ENCODE peak calls at places on chromosomes 12 and 14, in nine cellular contexts. Q is A549, D is endodermal cell, L is fibroblast of lung, V is GM23338, C is colonic mucosa, F is AG04450, E is lower lobe of right lung, Z is left ventricle myocardium inferior. W is an unnamed sample.

GRCh38 chr12:2284321-2284813 is 231.6 kb downstream of the CACNA1C start:
- DNase-seq in Q (no peak), D (no peak), L (peak), V (no peak), C (no peak), F (no peak), E (no peak), Z (no peak), W (no peak)

GRCh38 chr12:89947437-89948265 is 239.0 kb upstream of the ATP2B1 start:
- DNase-seq in Q (peak), D (peak), L (peak), V (peak), C (no peak), F (peak), E (no peak), Z (no peak), W (no peak)

GRCh38 chr12:56931474-56931978 is 2.7 kb downstream of the SDR9C7 start:
- DNase-seq in Q (no peak), D (no peak), L (peak), V (peak), C (peak), F (peak), E (no peak), Z (no peak), W (no peak)

GRCh38 chr12:14678547-14678946 is 17.9 kb downstream of the GUCY2C start:
- DNase-seq in Q (no peak), D (no peak), L (no peak), V (no peak), C (no peak), F (no peak), E (no peak), Z (no peak), W (no peak)

GRCh38 chr14:68124885-68125731 is 305.5 kb downstream of the RAD51B start:
- DNase-seq in Q (peak), D (no peak), L (no peak), V (no peak), C (no peak), F (no peak), E (no peak), Z (no peak), W (no peak)

GRCh38 chr12:102958073-102958829 is 777 bp downstream of the ASCL1 start:
- DNase-seq in Q (peak), D (peak), L (peak), V (peak), C (no peak), F (no peak), E (no peak), Z (no peak), W (no peak)

GRCh38 chr14:92678766-92679165 is 69.7 kb downstream of the LGMN start:
- DNase-seq in Q (no peak), D (no peak), L (no peak), V (no peak), C (no peak), F (no peak), E (no peak), Z (no peak), W (no peak)

GRCh38 chr14:71985538-71986234 is 53.5 kb downstream of the RGS6 start:
- DNase-seq in Q (no peak), D (no peak), L (no peak), V (no peak), C (no peak), F (no peak), E (no peak), Z (no peak), W (no peak)

GRCh38 chr14:59251811-59252771 is 63.6 kb downstream of the DAAM1 start:
- DNase-seq in Q (no peak), D (no peak), L (no peak), V (peak), C (no peak), F (no peak), E (no peak), Z (no peak), W (no peak)

GRCh38 chr12:47111854-47112253 is 32.1 kb upstream of the AMIGO2 start:
- DNase-seq in Q (no peak), D (no peak), L (no peak), V (no peak), C (no peak), F (no peak), E (no peak), Z (no peak), W (no peak)

GRCh38 chr14:104554088-104554607 is 25.4 kb upstream of the C14orf180 start:
- DNase-seq in Q (no peak), D (peak), L (no peak), V (no peak), C (no peak), F (no peak), E (peak), Z (peak), W (no peak)

GRCh38 chr12:18723752-18724151 is 14.1 kb downstream of the PLCZ1 start:
- DNase-seq in Q (peak), D (no peak), L (peak), V (no peak), C (no peak), F (peak), E (no peak), Z (no peak), W (no peak)

GRCh38 chr14:50936882-50937281 is 7.4 kb downstream of the PYGL start:
- DNase-seq in Q (no peak), D (no peak), L (no peak), V (no peak), C (no peak), F (no peak), E (no peak), Z (no peak), W (no peak)

GRCh38 chr14:102688290-102688689 is 89.0 kb upstream of the TRAF3 start:
- DNase-seq in Q (no peak), D (no peak), L (no peak), V (no peak), C (no peak), F (no peak), E (no peak), Z (no peak), W (no peak)

GRCh38 chr14:50403433-50403832 is 6.8 kb upstream of the CDKL1 start:
- DNase-seq in Q (no peak), D (no peak), L (peak), V (no peak), C (no peak), F (peak), E (no peak), Z (no peak), W (no peak)

GRCh38 chr14:72726444-72726843 is 167.5 kb downstream of the DPF3 start:
- DNase-seq in Q (no peak), D (no peak), L (peak), V (no peak), C (no peak), F (no peak), E (no peak), Z (no peak), W (no peak)

GRCh38 chr12:116442981-116443380 is 116.2 kb upstream of the MAP1LC3B2 start:
- DNase-seq in Q (no peak), D (no peak), L (no peak), V (no peak), C (no peak), F (no peak), E (no peak), Z (no peak), W (no peak)

GRCh38 chr12:62158013-62158412 is 102.2 kb upstream of the USP15 start:
- DNase-seq in Q (no peak), D (no peak), L (no peak), V (no peak), C (no peak), F (no peak), E (no peak), Z (no peak), W (no peak)

GRCh38 chr12:50505386-50505827 is 622 bp downstream of the DIP2B start:
- DNase-seq in Q (no peak), D (no peak), L (peak), V (no peak), C (peak), F (no peak), E (no peak), Z (peak), W (peak)

GRCh38 chr14:95147597-95147996 is 9.7 kb downstream of the DICER1 start:
- DNase-seq in Q (no peak), D (no peak), L (no peak), V (no peak), C (no peak), F (no peak), E (no peak), Z (no peak), W (no peak)

GRCh38 chr14:100474176-100474575 is 113.0 kb downstream of the BEGAIN start:
- DNase-seq in Q (no peak), D (no peak), L (no peak), V (no peak), C (no peak), F (no peak), E (no peak), Z (no peak), W (no peak)

GRCh38 chr12:89231686-89232085 is 120.6 kb downstream of the DUSP6 start:
- DNase-seq in Q (no peak), D (no peak), L (no peak), V (no peak), C (no peak), F (no peak), E (no peak), Z (no peak), W (no peak)

GRCh38 chr12:53244337-53244736 is 12.3 kb upstream of the RARG start:
- DNase-seq in Q (no peak), D (no peak), L (no peak), V (no peak), C (no peak), F (no peak), E (no peak), Z (no peak), W (no peak)
- H3K27ac ChIP-seq in Q (no peak), D (peak), L (no peak), V (no peak), C (no peak), F (no peak), E (no peak), Z (no peak), W (no peak)

GRCh38 chr12:188910-189621 is 24.9 kb downstream of the SLC6A12 start:
- DNase-seq in Q (peak), D (peak), L (peak), V (peak), C (no peak), F (peak), E (peak), Z (peak), W (peak)
- TF ChIP-seq CTCF in Q (peak), D (peak), L (peak), V (peak), C (peak), F (peak), E (peak), Z (peak), W (peak)

GRCh38 chr14:77657244-77657643 is 40.8 kb upstream of the SPTLC2 start:
- DNase-seq in Q (no peak), D (no peak), L (no peak), V (no peak), C (no peak), F (no peak), E (no peak), Z (no peak), W (no peak)
- H3K27ac ChIP-seq in Q (no peak), D (no peak), L (no peak), V (no peak), C (no peak), F (no peak), E (no peak), Z (peak), W (no peak)

GRCh38 chr14:78637903-78638302 is 467.7 kb downstream of the NRXN3 start:
- DNase-seq in Q (no peak), D (no peak), L (no peak), V (no peak), C (no peak), F (no peak), E (no peak), Z (no peak), W (no peak)
- TF ChIP-seq CTCF in Q (no peak), D (no peak), L (no peak), V (no peak), C (no peak), F (no peak), E (no peak), Z (no peak), W (no peak)

GRCh38 chr14:35343709-35344474 is 51.7 kb downstream of the PSMA6 start:
- DNase-seq in Q (no peak), D (peak), L (peak), V (no peak), C (peak), F (no peak), E (peak), Z (no peak), W (no peak)
- H3K27ac ChIP-seq in Q (peak), D (no peak), L (no peak), V (no peak), C (peak), F (no peak), E (peak), Z (no peak), W (no peak)

GRCh38 chr14:61561657-61562276 is 133.5 kb upstream of the HIF1A start:
- DNase-seq in Q (peak), D (peak), L (peak), V (peak), C (peak), F (peak), E (peak), Z (peak), W (no peak)
- TF ChIP-seq CTCF in Q (no peak), D (no peak), L (no peak), V (no peak), C (no peak), F (no peak), E (no peak), Z (no peak), W (no peak)